ENCODE peak calls at places on chromosomes 6 and 20, in four cellular contexts. J is NCI-H345; L is NCI-H524 treated with DMSO at 0.1 percent for 48 hours; T is stimulated activated CD4-positive, alpha-beta T cell treated with anti-CD3 and anti-CD28 coated beads, Interleukin-4, amount 100 ng/mL, for 48 hours. B is an unnamed sample.

GRCh38 chr20:47066484-47067270 is 172.0 kb downstream of the EYA2 start:
- DNase-seq in T (no peak), L (no peak), J (no peak), B (no peak)

GRCh38 chr6:116390571-116390970 is 19.8 kb downstream of the DSE start:
- DNase-seq in L (no peak), T (no peak), J (no peak), B (no peak)

GRCh38 chr20:49505518-49505917 is 23.1 kb upstream of the KCNB1 start:
- DNase-seq in J (peak), T (no peak), L (peak), B (no peak)

GRCh38 chr20:48047453-48047852 is 262.2 kb upstream of the SULF2 start:
- DNase-seq in L (no peak), J (no peak), T (no peak), B (no peak)

GRCh38 chr6:110482774-110483400 is 6.5 kb upstream of the SLC22A16 start:
- DNase-seq in J (no peak), L (no peak), T (no peak), B (no peak)

GRCh38 chr6:108742041-108742440 is 106.2 kb upstream of the ARMC2 start:
- DNase-seq in L (no peak), T (no peak), J (no peak), B (no peak)

GRCh38 chr6:292506-293184 is 358 bp downstream of the DUSP22 start:
- DNase-seq in T (peak), J (no peak), L (no peak), B (no peak)

GRCh38 chr20:45506398-45506797 is 9.0 kb downstream of the SPINT3 start:
- DNase-seq in J (no peak), T (no peak), L (no peak), B (no peak)

GRCh38 chr6:113405326-113406050 is 451.7 kb upstream of the MARCKS start:
- DNase-seq in J (no peak), T (no peak), L (no peak), B (no peak)

GRCh38 chr6:14804444-14805210 is 441.2 kb upstream of the JARID2 start:
- DNase-seq in L (no peak), J (peak), T (no peak), B (no peak)

GRCh38 chr20:61340157-61340556 is 88.1 kb downstream of the CDH4 start:
- DNase-seq in T (no peak), J (no peak), L (peak), B (no peak)

GRCh38 chr6:80771941-80772340 is 665.5 kb downstream of the BCKDHB start:
- DNase-seq in T (no peak), J (no peak), L (no peak), B (no peak)

GRCh38 chr6:108937170-108937569 is 88.9 kb downstream of the ARMC2 start:
- DNase-seq in L (no peak), T (no peak), J (no peak), B (no peak)

GRCh38 chr6:82704048-82704447 is 340.4 kb downstream of the TPBG start:
- DNase-seq in L (no peak), T (no peak), J (no peak), B (no peak)

GRCh38 chr20:45934046-45934586 is 367 bp upstream of the PCIF1 start:
- DNase-seq in J (peak), T (peak), L (no peak), B (no peak)

GRCh38 chr6:132143258-132143657 is 192.1 kb upstream of the CCN2 start:
- DNase-seq in T (no peak), L (no peak), J (no peak), B (no peak)

GRCh38 chr6:169677096-169677495 is 24.7 kb downstream of the WDR27 start:
- DNase-seq in L (no peak), J (no peak), T (no peak), B (no peak)

GRCh38 chr20:37337208-37337955 is 8.6 kb upstream of the SRC start:
- DNase-seq in T (no peak), L (no peak), J (no peak), B (no peak)

GRCh38 chr6:31794294-31794865 is 1.2 kb downstream of the VARS1 start:
- DNase-seq in L (no peak), J (no peak), T (no peak), B (no peak)

GRCh38 chr6:106535012-106535411 is 94.3 kb downstream of the RTN4IP1 start:
- DNase-seq in L (no peak), T (no peak), J (no peak), B (no peak)

GRCh38 chr6:18099501-18099900 is 23.0 kb downstream of the NHLRC1 start:
- DNase-seq in J (no peak), L (no peak), T (no peak), B (no peak)

GRCh38 chr6:109424946-109425345 is 15.5 kb downstream of the PPIL6 start:
- DNase-seq in J (no peak), L (no peak), T (no peak), B (no peak)

GRCh38 chr20:36872857-36873256 is 3.1 kb upstream of the TLDC2 start:
- DNase-seq in J (peak), L (no peak), T (no peak), B (no peak)

GRCh38 chr6:133894795-133895401 is 6.0 kb downstream of the TCF21 start:
- DNase-seq in L (no peak), J (no peak), T (no peak), B (no peak)

GRCh38 chr6:75444899-75445298 is 48.7 kb downstream of the FILIP1 start:
- DNase-seq in T (no peak), J (no peak), L (no peak), B (no peak)

GRCh38 chr6:8108031-8108660 is 5.8 kb upstream of the EEF1E1 start:
- DNase-seq in J (no peak), L (no peak), T (no peak), B (no peak)

GRCh38 chr6:155120034-155120433 is 124.9 kb downstream of the TIAM2 start:
- DNase-seq in J (no peak), T (no peak), L (peak), B (no peak)

GRCh38 chr6:20569000-20569610 is 34.8 kb downstream of the CDKAL1 start:
- DNase-seq in T (no peak), L (peak), J (no peak), B (no peak)

GRCh38 chr6:112188906-112189305 is 65.5 kb downstream of the LAMA4 start:
- DNase-seq in T (no peak), J (no peak), L (no peak), B (no peak)

GRCh38 chr20:59820204-59821041 is 113.0 kb downstream of the SYCP2 start:
- DNase-seq in T (no peak), J (peak), L (no peak), B (no peak)

GRCh38 chr6:36426622-36427021 is 16.0 kb downstream of the PXT1 start:
- DNase-seq in J (no peak), T (no peak), L (no peak), B (no peak)

GRCh38 chr20:24951536-24952047 is 2.5 kb downstream of the CST7 start:
- DNase-seq in J (no peak), L (no peak), T (no peak), B (no peak)

GRCh38 chr6:144377586-144377985 is 92.5 kb downstream of the UTRN start:
- DNase-seq in T (no peak), L (no peak), J (no peak), B (no peak)

GRCh38 chr20:50919567-50919966 is 11.7 kb downstream of the ADNP start:
- DNase-seq in L (no peak), J (no peak), T (no peak), B (no peak)

GRCh38 chr6:5175195-5175594 is 85.6 kb downstream of the LYRM4 start:
- DNase-seq in T (peak), J (no peak), L (no peak), B (no peak)

GRCh38 chr20:53734006-53734688 is 140.5 kb upstream of the ZNF217 start:
- DNase-seq in T (no peak), J (no peak), L (no peak), B (no peak)

GRCh38 chr6:13038315-13039261 is 289.7 kb downstream of the TBC1D7 start:
- DNase-seq in L (no peak), T (no peak), J (no peak), B (no peak)

GRCh38 chr20:58192567-58192966 is 35.9 kb downstream of the ANKRD60 start:
- DNase-seq in J (no peak), L (no peak), T (peak), B (peak)

GRCh38 chr6:130396722-130397121 is 30.9 kb downstream of the TMEM200A start:
- DNase-seq in T (no peak), J (no peak), L (no peak), B (no peak)

B was measured in stimulated activated effector memory CD8-positive, alpha-beta T cell treated with anti-CD3 and anti-CD28 coated beads, Interleukin-12 subunit alpha, Interleukin-12 subunit beta, amount 100 ng/mL, for 72 hours.